ENCODE peak calls at places on chromosome 14, in five cellular contexts. One of them, this sample, is unnamed.

GRCh38 chr14:28778718-28779117 is 12.1 kb downstream of the FOXG1 start:
- DNase-seq in tibial nerve: no peak
- DNase-seq in effector memory CD8-positive, alpha-beta T cell: no peak
- DNase-seq in nucleus accumbens: no peak
- DNase-seq in germinal center: no peak
- DNase-seq in this sample: no peak

GRCh38 chr14:92946847-92947545 is 24.0 kb downstream of the CHGA start:
- DNase-seq in tibial nerve: no peak
- DNase-seq in germinal center: no peak
- DNase-seq in effector memory CD8-positive, alpha-beta T cell: no peak
- DNase-seq in nucleus accumbens: no peak
- DNase-seq in this sample: no peak

GRCh38 chr14:37081220-37081619 is 91.2 kb downstream of the SLC25A21 start:
- DNase-seq in germinal center: no peak
- DNase-seq in tibial nerve: no peak
- DNase-seq in nucleus accumbens: no peak
- DNase-seq in effector memory CD8-positive, alpha-beta T cell: no peak
- DNase-seq in this sample: no peak

GRCh38 chr14:100302616-100303015 is 3.6 kb downstream of the SLC25A29 start:
- DNase-seq in effector memory CD8-positive, alpha-beta T cell: no peak
- DNase-seq in nucleus accumbens: no peak
- DNase-seq in tibial nerve: no peak
- DNase-seq in germinal center: no peak
- DNase-seq in this sample: no peak

GRCh38 chr14:64636208-64636979 is 67.8 kb upstream of the PLEKHG3 start:
- DNase-seq in germinal center: peak
- DNase-seq in tibial nerve: peak
- DNase-seq in effector memory CD8-positive, alpha-beta T cell: peak
- DNase-seq in nucleus accumbens: peak
- DNase-seq in this sample: peak

GRCh38 chr14:93884950-93885349 is 42.2 kb upstream of the FAM181A start:
- DNase-seq in effector memory CD8-positive, alpha-beta T cell: no peak
- DNase-seq in tibial nerve: no peak
- DNase-seq in nucleus accumbens: no peak
- DNase-seq in germinal center: no peak
- DNase-seq in this sample: no peak

GRCh38 chr14:34078117-34078743 is 127.4 kb upstream of the EGLN3 start:
- DNase-seq in nucleus accumbens: no peak
- DNase-seq in tibial nerve: no peak
- DNase-seq in effector memory CD8-positive, alpha-beta T cell: no peak
- DNase-seq in germinal center: no peak
- DNase-seq in this sample: no peak

GRCh38 chr14:52692248-52692962 is 3.0 kb downstream of the ERO1A start:
- DNase-seq in tibial nerve: no peak
- DNase-seq in germinal center: no peak
- DNase-seq in nucleus accumbens: no peak
- DNase-seq in effector memory CD8-positive, alpha-beta T cell: no peak
- DNase-seq in this sample: no peak

GRCh38 chr14:62455446-62455845 is 589.8 kb downstream of the KCNH5 start:
- DNase-seq in effector memory CD8-positive, alpha-beta T cell: no peak
- DNase-seq in tibial nerve: no peak
- DNase-seq in germinal center: no peak
- DNase-seq in nucleus accumbens: no peak
- DNase-seq in this sample: no peak

GRCh38 chr14:71551291-71551955 is 380.8 kb upstream of the RGS6 start:
- DNase-seq in germinal center: no peak
- DNase-seq in tibial nerve: no peak
- DNase-seq in nucleus accumbens: no peak
- DNase-seq in effector memory CD8-positive, alpha-beta T cell: no peak
- DNase-seq in this sample: no peak

GRCh38 chr14:60310086-60310684 is 61.2 kb downstream of the PPM1A start:
- DNase-seq in nucleus accumbens: no peak
- DNase-seq in tibial nerve: no peak
- DNase-seq in germinal center: no peak
- DNase-seq in effector memory CD8-positive, alpha-beta T cell: no peak
- DNase-seq in this sample: no peak

GRCh38 chr14:67881225-67881624 is 61.6 kb downstream of the RAD51B start:
- DNase-seq in effector memory CD8-positive, alpha-beta T cell: peak
- DNase-seq in germinal center: no peak
- DNase-seq in nucleus accumbens: no peak
- DNase-seq in tibial nerve: no peak
- DNase-seq in this sample: no peak

GRCh38 chr14:90398315-90398811 is 1.5 kb downstream of the CALM1 start:
- DNase-seq in nucleus accumbens: no peak
- DNase-seq in tibial nerve: no peak
- DNase-seq in effector memory CD8-positive, alpha-beta T cell: peak
- DNase-seq in germinal center: no peak
- DNase-seq in this sample: peak

GRCh38 chr14:96069421-96069820 is 30.3 kb downstream of the C14orf132 start:
- DNase-seq in germinal center: no peak
- DNase-seq in tibial nerve: no peak
- DNase-seq in nucleus accumbens: no peak
- DNase-seq in effector memory CD8-positive, alpha-beta T cell: no peak
- DNase-seq in this sample: no peak

GRCh38 chr14:52926994-52927393 is 23.9 kb downstream of the FERMT2 start:
- DNase-seq in germinal center: no peak
- DNase-seq in nucleus accumbens: no peak
- DNase-seq in effector memory CD8-positive, alpha-beta T cell: no peak
- DNase-seq in tibial nerve: no peak
- DNase-seq in this sample: no peak

GRCh38 chr14:76456200-76456599 is 80.3 kb downstream of the ESRRB start:
- DNase-seq in tibial nerve: no peak
- DNase-seq in effector memory CD8-positive, alpha-beta T cell: no peak
- DNase-seq in nucleus accumbens: no peak
- DNase-seq in germinal center: peak
- DNase-seq in this sample: peak

GRCh38 chr14:96203635-96204034 is 1.0 kb upstream of the BDKRB2 start:
- DNase-seq in tibial nerve: no peak
- DNase-seq in germinal center: no peak
- DNase-seq in nucleus accumbens: no peak
- DNase-seq in effector memory CD8-positive, alpha-beta T cell: no peak
- DNase-seq in this sample: no peak

GRCh38 chr14:20477211-20477876 is 8.1 kb downstream of the PNP start:
- DNase-seq in effector memory CD8-positive, alpha-beta T cell: peak
- DNase-seq in nucleus accumbens: no peak
- DNase-seq in germinal center: peak
- DNase-seq in tibial nerve: no peak
- DNase-seq in this sample: peak

GRCh38 chr14:29637406-29637805 is 290.2 kb downstream of the PRKD1 start:
- DNase-seq in tibial nerve: peak
- DNase-seq in nucleus accumbens: peak
- DNase-seq in germinal center: no peak
- DNase-seq in effector memory CD8-positive, alpha-beta T cell: no peak
- DNase-seq in this sample: no peak

GRCh38 chr14:30790827-30791226 is 83.5 kb upstream of the COCH start:
- DNase-seq in germinal center: no peak
- DNase-seq in effector memory CD8-positive, alpha-beta T cell: no peak
- DNase-seq in tibial nerve: no peak
- DNase-seq in nucleus accumbens: no peak
- DNase-seq in this sample: no peak

This sample was measured in B cell.